ENCODE peak calls at places on chromosomes 11 and 22, in seven cellular contexts. One of them, this sample, is unnamed.

GRCh38 chr11:92227233-92227593 is 2.6 kb downstream of the FAT3 start:
- DNase-seq in IMR-90: no peak
- DNase-seq in neuronal stem cell: peak; percentile 59
- DNase-seq in trophoblast cell: no peak
- DNase-seq in mesenchymal stem cell: no peak
- DNase-seq in H9: peak; percentile 44
- DNase-seq in mesendoderm: peak; percentile 76
- DNase-seq in this sample: no peak

GRCh38 chr22:31652911-31653684 is 8.9 kb downstream of the PISD start:
- DNase-seq in trophoblast cell: no peak
- DNase-seq in H9: no peak
- DNase-seq in IMR-90: no peak
- DNase-seq in mesenchymal stem cell: no peak
- DNase-seq in neuronal stem cell: no peak
- DNase-seq in mesendoderm: no peak
- DNase-seq in this sample: no peak

GRCh38 chr22:36510966-36511881 is 4.4 kb upstream of the FOXRED2 start:
- DNase-seq in H9: peak; percentile 71
- DNase-seq in IMR-90: peak; percentile 51
- DNase-seq in mesenchymal stem cell: peak; percentile 72
- DNase-seq in neuronal stem cell: no peak
- DNase-seq in trophoblast cell: peak; percentile 84
- DNase-seq in mesendoderm: peak; percentile 75
- DNase-seq in this sample: peak; percentile 68

GRCh38 chr11:68270334-68271022 is 1.3 kb downstream of the C11orf24 start:
- DNase-seq in mesenchymal stem cell: no peak
- DNase-seq in mesendoderm: no peak
- DNase-seq in IMR-90: no peak
- DNase-seq in trophoblast cell: peak; percentile 59
- DNase-seq in H9: no peak
- DNase-seq in neuronal stem cell: no peak
- DNase-seq in this sample: no peak

GRCh38 chr22:22928666-22929380 is 41.2 kb downstream of the IGLL5 start:
- DNase-seq in neuronal stem cell: no peak
- DNase-seq in mesendoderm: peak; percentile 17
- DNase-seq in H9: no peak
- DNase-seq in trophoblast cell: peak; percentile 29
- DNase-seq in IMR-90: peak; percentile 16
- DNase-seq in mesenchymal stem cell: no peak
- DNase-seq in this sample: no peak

GRCh38 chr22:17368727-17369552 is at the start of gene CECR2:
- DNase-seq in H9: peak; percentile 86
- DNase-seq in mesendoderm: peak; percentile 95
- DNase-seq in trophoblast cell: peak; percentile 27
- DNase-seq in IMR-90: no peak
- DNase-seq in neuronal stem cell: peak; percentile 90
- DNase-seq in mesenchymal stem cell: peak; percentile 1
- DNase-seq in this sample: peak; percentile 84

GRCh38 chr11:32434387-32435151 is 770 bp downstream of the WT1 start:
- DNase-seq in mesenchymal stem cell: no peak
- DNase-seq in H9: peak; percentile 67
- DNase-seq in IMR-90: no peak
- DNase-seq in mesendoderm: peak; percentile 79
- DNase-seq in neuronal stem cell: no peak
- DNase-seq in trophoblast cell: peak; percentile 52
- DNase-seq in this sample: peak; percentile 86

GRCh38 chr11:124499711-124500110 is 43.7 kb downstream of the OR8B12 start:
- DNase-seq in mesenchymal stem cell: no peak
- DNase-seq in IMR-90: no peak
- DNase-seq in H9: no peak
- DNase-seq in neuronal stem cell: no peak
- DNase-seq in trophoblast cell: no peak
- DNase-seq in mesendoderm: no peak
- DNase-seq in this sample: no peak

GRCh38 chr11:81916459-81916858 is 817.2 kb downstream of the FAM181B start:
- DNase-seq in trophoblast cell: no peak
- DNase-seq in IMR-90: no peak
- DNase-seq in mesenchymal stem cell: no peak
- DNase-seq in neuronal stem cell: no peak
- DNase-seq in mesendoderm: no peak
- DNase-seq in H9: no peak
- DNase-seq in this sample: no peak

GRCh38 chr22:49880281-49880680 is 26.6 kb downstream of the ZBED4 start:
- DNase-seq in mesendoderm: peak; percentile 11
- DNase-seq in neuronal stem cell: no peak
- DNase-seq in IMR-90: no peak
- DNase-seq in trophoblast cell: no peak
- DNase-seq in mesenchymal stem cell: no peak
- DNase-seq in H9: no peak
- DNase-seq in this sample: no peak

GRCh38 chr11:20283475-20283874 is 80.0 kb upstream of the HTATIP2 start:
- DNase-seq in neuronal stem cell: no peak
- DNase-seq in IMR-90: no peak
- DNase-seq in mesendoderm: no peak
- DNase-seq in trophoblast cell: no peak
- DNase-seq in mesenchymal stem cell: no peak
- DNase-seq in H9: no peak
- DNase-seq in this sample: no peak

GRCh38 chr11:35185696-35186095 is 46.7 kb downstream of the CD44 start:
- DNase-seq in trophoblast cell: no peak
- DNase-seq in mesendoderm: no peak
- DNase-seq in IMR-90: peak; percentile 63
- DNase-seq in neuronal stem cell: peak; percentile 24
- DNase-seq in mesenchymal stem cell: peak; percentile 44
- DNase-seq in H9: no peak
- DNase-seq in this sample: no peak

GRCh38 chr11:64250875-64251721 is at the start of gene PLCB3:
- DNase-seq in neuronal stem cell: peak; percentile 76
- DNase-seq in mesenchymal stem cell: peak; percentile 44
- DNase-seq in IMR-90: no peak
- DNase-seq in H9: peak; percentile 75
- DNase-seq in mesendoderm: peak; percentile 53
- DNase-seq in trophoblast cell: peak; percentile 72
- DNase-seq in this sample: peak; percentile 86

GRCh38 chr11:125370561-125371389 is 125.3 kb downstream of the FEZ1 start:
- DNase-seq in mesendoderm: peak; percentile 55
- DNase-seq in H9: no peak
- DNase-seq in IMR-90: no peak
- DNase-seq in neuronal stem cell: no peak
- DNase-seq in mesenchymal stem cell: no peak
- DNase-seq in trophoblast cell: no peak
- DNase-seq in this sample: no peak

GRCh38 chr11:15635501-15635900 is 520.8 kb downstream of the INSC start:
- DNase-seq in IMR-90: no peak
- DNase-seq in H9: no peak
- DNase-seq in neuronal stem cell: no peak
- DNase-seq in mesenchymal stem cell: no peak
- DNase-seq in mesendoderm: no peak
- DNase-seq in trophoblast cell: no peak
- DNase-seq in this sample: no peak

GRCh38 chr11:2788751-2789140 is 89.0 kb upstream of the KCNQ1OT1 start:
- DNase-seq in mesenchymal stem cell: no peak
- DNase-seq in IMR-90: no peak
- DNase-seq in trophoblast cell: no peak
- DNase-seq in mesendoderm: no peak
- DNase-seq in H9: no peak
- DNase-seq in neuronal stem cell: no peak
- DNase-seq in this sample: peak; percentile 47

GRCh38 chr11:58286249-58286648 is 18.2 kb upstream of the OR10W1 start:
- DNase-seq in trophoblast cell: peak; percentile 67
- DNase-seq in mesendoderm: peak; percentile 66
- DNase-seq in H9: peak; percentile 32
- DNase-seq in IMR-90: peak; percentile 60
- DNase-seq in neuronal stem cell: peak; percentile 5
- DNase-seq in mesenchymal stem cell: peak; percentile 5
- DNase-seq in this sample: no peak

GRCh38 chr11:122101625-122102291 is 14.3 kb downstream of the BLID start:
- DNase-seq in mesenchymal stem cell: peak; percentile 89
- DNase-seq in neuronal stem cell: peak; percentile 65
- DNase-seq in IMR-90: peak; percentile 85
- DNase-seq in trophoblast cell: no peak
- DNase-seq in H9: peak; percentile 85
- DNase-seq in mesendoderm: peak; percentile 92
- DNase-seq in this sample: peak; percentile 63

GRCh38 chr22:37299969-37300509 is 17.7 kb downstream of the CYTH4 start:
- DNase-seq in H9: no peak
- DNase-seq in mesenchymal stem cell: no peak
- DNase-seq in trophoblast cell: no peak
- DNase-seq in mesendoderm: no peak
- DNase-seq in neuronal stem cell: no peak
- DNase-seq in IMR-90: no peak
- DNase-seq in this sample: no peak

GRCh38 chr11:72239849-72240460 is 4.0 kb downstream of the PHOX2A start:
- DNase-seq in mesendoderm: peak; percentile 18
- DNase-seq in IMR-90: no peak
- DNase-seq in neuronal stem cell: no peak
- DNase-seq in trophoblast cell: peak; percentile 52
- DNase-seq in H9: peak; percentile 43
- DNase-seq in mesenchymal stem cell: no peak
- DNase-seq in this sample: peak; percentile 73

GRCh38 chr22:17842386-17842785 is 68.1 kb upstream of the BID start:
- DNase-seq in mesendoderm: no peak
- DNase-seq in H9: no peak
- DNase-seq in IMR-90: no peak
- DNase-seq in trophoblast cell: no peak
- DNase-seq in neuronal stem cell: no peak
- DNase-seq in mesenchymal stem cell: no peak
- DNase-seq in this sample: no peak

GRCh38 chr22:43666511-43666910 is 145.6 kb downstream of the EFCAB6 start:
- DNase-seq in neuronal stem cell: no peak
- DNase-seq in mesenchymal stem cell: no peak
- DNase-seq in trophoblast cell: no peak
- DNase-seq in IMR-90: no peak
- DNase-seq in H9: no peak
- DNase-seq in mesendoderm: no peak
- DNase-seq in this sample: no peak
- H3K4ac ChIP-seq in neuronal stem cell: no peak overlapping the region
- H3K4ac ChIP-seq in mesenchymal stem cell: no peak overlapping the region
- H3K4ac ChIP-seq in trophoblast cell: no peak overlapping the region
- H3K4ac ChIP-seq in IMR-90: no peak overlapping the region
- H3K4ac ChIP-seq in H9: no peak overlapping the region
- H3K4ac ChIP-seq in mesendoderm: no peak overlapping the region
- H3K4ac ChIP-seq in this sample: no peak overlapping the region

DNA sequence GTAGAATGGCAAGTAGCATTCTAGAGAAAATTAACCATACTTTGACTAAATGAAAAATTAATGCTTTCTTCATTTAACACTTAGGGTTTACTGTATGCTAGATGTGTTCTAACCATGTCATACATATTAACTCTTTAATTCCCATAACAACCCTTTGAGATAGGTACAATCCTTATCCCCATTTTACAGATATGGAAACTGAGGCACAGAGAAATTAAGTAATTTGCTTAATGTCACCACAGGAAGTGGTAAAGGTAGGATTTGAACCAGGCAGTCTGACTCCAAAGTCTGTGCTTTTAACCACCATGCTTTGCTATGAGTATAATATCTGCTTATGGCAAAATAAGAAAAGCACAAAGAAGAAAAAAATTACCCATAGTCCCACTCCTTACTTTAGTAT is 59.5 kb downstream of the LIF start:
- DNase-seq in trophoblast cell: no peak
- DNase-seq in mesenchymal stem cell: no peak
- DNase-seq in H9: no peak
- DNase-seq in IMR-90: no peak
- DNase-seq in neuronal stem cell: no peak
- DNase-seq in mesendoderm: no peak
- DNase-seq in this sample: no peak
- H3K4ac ChIP-seq in trophoblast cell: no peak overlapping the region
- H3K4ac ChIP-seq in mesenchymal stem cell: no peak overlapping the region
- H3K4ac ChIP-seq in H9: no peak overlapping the region
- H3K4ac ChIP-seq in IMR-90: peak overlapping the region; percentile 77
- H3K4ac ChIP-seq in neuronal stem cell: no peak overlapping the region
- H3K4ac ChIP-seq in mesendoderm: no peak overlapping the region
- H3K4ac ChIP-seq in this sample: no peak overlapping the region

GRCh38 chr11:73257342-73258103 is 14.6 kb upstream of the P2RY6 start:
- DNase-seq in neuronal stem cell: no peak
- DNase-seq in mesenchymal stem cell: peak; percentile 85
- DNase-seq in H9: peak; percentile 33
- DNase-seq in IMR-90: peak; percentile 91
- DNase-seq in mesendoderm: peak; percentile 67
- DNase-seq in trophoblast cell: peak; percentile 91
- DNase-seq in this sample: no peak
- H3K4ac ChIP-seq in neuronal stem cell: no peak overlapping the region
- H3K4ac ChIP-seq in mesenchymal stem cell: peak overlapping the region; percentile 64
- H3K4ac ChIP-seq in H9: no peak overlapping the region
- H3K4ac ChIP-seq in IMR-90: peak overlapping the region; percentile 89
- H3K4ac ChIP-seq in mesendoderm: no peak overlapping the region
- H3K4ac ChIP-seq in trophoblast cell: no peak overlapping the region
- H3K4ac ChIP-seq in this sample: no peak overlapping the region

DNA sequence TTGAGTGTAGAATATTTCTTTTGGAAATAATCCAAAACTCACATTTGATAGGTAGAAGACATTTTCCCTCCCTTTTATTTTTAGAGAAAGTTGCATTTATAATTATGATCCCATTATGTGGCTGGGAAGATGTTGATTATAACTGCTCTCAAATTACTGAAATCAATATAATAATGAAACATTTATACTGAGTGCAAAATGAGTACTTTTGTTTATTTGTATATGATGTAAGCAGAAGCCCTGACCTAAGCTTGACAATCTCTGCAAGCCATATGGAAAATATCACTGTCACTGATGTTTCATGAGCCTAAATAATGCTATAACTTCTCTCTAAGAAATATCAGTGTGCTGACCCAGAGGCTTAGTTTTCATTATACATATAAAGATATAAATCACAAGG is 99.1 kb downstream of the BBOX1 start:
- DNase-seq in IMR-90: peak; percentile 12
- DNase-seq in trophoblast cell: no peak
- DNase-seq in mesendoderm: no peak
- DNase-seq in neuronal stem cell: no peak
- DNase-seq in mesenchymal stem cell: peak; percentile 68
- DNase-seq in H9: no peak
- DNase-seq in this sample: no peak
- H3K4ac ChIP-seq in IMR-90: no peak overlapping the region
- H3K4ac ChIP-seq in trophoblast cell: no peak overlapping the region
- H3K4ac ChIP-seq in mesendoderm: no peak overlapping the region
- H3K4ac ChIP-seq in neuronal stem cell: no peak overlapping the region
- H3K4ac ChIP-seq in mesenchymal stem cell: no peak overlapping the region
- H3K4ac ChIP-seq in H9: no peak overlapping the region
- H3K4ac ChIP-seq in this sample: no peak overlapping the region

GRCh38 chr11:8732276-8732675 is 49.7 kb downstream of the RPL27A start:
- DNase-seq in H9: no peak
- DNase-seq in mesenchymal stem cell: peak; percentile 33
- DNase-seq in neuronal stem cell: no peak
- DNase-seq in IMR-90: no peak
- DNase-seq in trophoblast cell: no peak
- DNase-seq in mesendoderm: no peak
- DNase-seq in this sample: no peak

GRCh38 chr11:8732748-8733241 is 50.2 kb downstream of the RPL27A start:
- DNase-seq in neuronal stem cell: no peak
- DNase-seq in mesenchymal stem cell: peak; percentile 75
- DNase-seq in IMR-90: peak; percentile 80
- DNase-seq in H9: no peak
- DNase-seq in trophoblast cell: no peak
- DNase-seq in mesendoderm: peak; percentile 68
- DNase-seq in this sample: no peak

GRCh38 chr11:8731647-8732188 is 49.1 kb downstream of the RPL27A start:
- DNase-seq in mesenchymal stem cell: no peak
- DNase-seq in H9: no peak
- DNase-seq in trophoblast cell: no peak
- DNase-seq in IMR-90: no peak
- DNase-seq in neuronal stem cell: no peak
- DNase-seq in mesendoderm: no peak
- DNase-seq in this sample: no peak

GRCh38 chr11:8735094-8735493 is 52.5 kb downstream of the RPL27A start:
- DNase-seq in trophoblast cell: no peak
- DNase-seq in neuronal stem cell: no peak
- DNase-seq in mesendoderm: no peak
- DNase-seq in H9: no peak
- DNase-seq in IMR-90: no peak
- DNase-seq in mesenchymal stem cell: no peak
- DNase-seq in this sample: no peak

GRCh38 chr11:8733847-8734246 is 51.3 kb downstream of the RPL27A start:
- DNase-seq in mesendoderm: peak; percentile 88
- DNase-seq in IMR-90: no peak
- DNase-seq in mesenchymal stem cell: no peak
- DNase-seq in neuronal stem cell: no peak
- DNase-seq in trophoblast cell: no peak
- DNase-seq in H9: no peak
- DNase-seq in this sample: no peak
- H3K4ac ChIP-seq in mesendoderm: no peak overlapping the region
- H3K4ac ChIP-seq in IMR-90: peak overlapping the region; percentile 96
- H3K4ac ChIP-seq in mesenchymal stem cell: no peak overlapping the region
- H3K4ac ChIP-seq in neuronal stem cell: no peak overlapping the region
- H3K4ac ChIP-seq in trophoblast cell: no peak overlapping the region
- H3K4ac ChIP-seq in H9: no peak overlapping the region
- H3K4ac ChIP-seq in this sample: no peak overlapping the region

This sample was measured in H1.